ENCODE peak calls at places on chromosomes 2 and 18, in four cellular contexts. W is activated T-helper 1 cell treated with anti-CD3 and anti-CD28 coated beads, Interleukin-12 subunit alpha, Interleukin-12 subunit beta, Interleukin-2, Interleukin-4 antibody, amounts not matched to agents 30 ng/mL and 10 ng/mL and 1 ng/mL, durations not matched to agents 14 hours and 24 hours and 36 hours; D is iPS-NIHi11; E is endothelial cell of umbilical vein. K is an unnamed sample.
A peak's percentile ranks its signal among the peaks of the same experiment; 100 is the strongest.

GRCh38 chr18:34352385-34353163 is 127.9 kb upstream of the NOL4 start:
- DNase-seq in W (no peak), D (peak; percentile 10), E (peak; percentile 35), K (peak; percentile 20)

GRCh38 chr2:60439219-60439974 is 114.1 kb downstream of the BCL11A start:
- DNase-seq in W (no peak), D (peak; percentile 50), E (no peak), K (no peak)

GRCh38 chr2:204264068-204264693 is 281.1 kb upstream of the PARD3B start:
- DNase-seq in W (no peak), D (no peak), E (no peak), K (no peak)

GRCh38 chr18:9437049-9437448 is 38.3 kb upstream of the RALBP1 start:
- DNase-seq in W (no peak), D (no peak), E (peak; percentile 26), K (peak; percentile 50)

GRCh38 chr18:80249217-80250093 is 2.1 kb upstream of the PARD6G start:
- DNase-seq in W (no peak), D (no peak), E (no peak), K (no peak)

GRCh38 chr2:208172125-208172524 is 8.7 kb upstream of the CRYGA start:
- DNase-seq in W (no peak), D (no peak), E (no peak), K (no peak)

GRCh38 chr18:11767935-11768334 is 78.9 kb downstream of the GNAL start:
- DNase-seq in W (no peak), D (no peak), E (no peak), K (peak; percentile 1)

GRCh38 chr2:225282858-225283693 is 116.4 kb upstream of the NYAP2 start:
- DNase-seq in W (no peak), D (peak; percentile 55), E (peak; percentile 1), K (peak; percentile 28)

GRCh38 chr2:144484201-144484948 is 35.5 kb downstream of the ZEB2 start:
- DNase-seq in W (no peak), D (no peak), E (no peak), K (no peak)

GRCh38 chr2:72023678-72024390 is 123.8 kb downstream of the CYP26B1 start:
- DNase-seq in W (no peak), D (no peak), E (no peak), K (no peak)

GRCh38 chr2:11169333-11169732 is 14.1 kb downstream of the SLC66A3 start:
- DNase-seq in W (no peak), D (no peak), E (no peak), K (peak; percentile 16)

GRCh38 chr2:216119986-216120385 is 10.8 kb downstream of the XRCC5 start:
- DNase-seq in W (no peak), D (no peak), E (no peak), K (no peak)

K was measured in dermis blood vessel endothelial cell.